ENCODE peak calls at places on chromosome X, in ten cellular contexts. U, F, N, P, X, E, H, K, G and C are unnamed samples.

GRCh38 chrX:41781500-41781899 is 57.5 kb downstream of the GPR82 start:
- DNase-seq in P (peak), E (no peak), K (no peak), F (no peak), H (peak), G (peak), X (peak), N (peak), U (no peak), C (peak)

GRCh38 chrX:11129546-11129945 is 18.4 kb downstream of the HCCS start:
- DNase-seq in E (no peak), K (no peak), F (no peak), G (no peak), X (no peak), U (no peak), H (no peak), N (no peak), P (no peak), C (no peak)

GRCh38 chrX:17802756-17803155 is 58.3 kb downstream of the RAI2 start:
- DNase-seq in P (no peak), X (no peak), N (no peak), K (no peak), U (no peak), E (no peak), G (no peak), H (no peak), F (no peak), C (no peak)

GRCh38 chrX:39541881-39542280 is 555.9 kb downstream of the BCOR start:
- DNase-seq in P (no peak), F (no peak), E (no peak), U (no peak), K (no peak), X (no peak), G (no peak), H (no peak), N (no peak), C (no peak)

GRCh38 chrX:135384161-135384836 is 37.4 kb upstream of the SMIM10L2A start:
- DNase-seq in P (no peak), G (no peak), X (no peak), K (peak), U (no peak), F (no peak), E (no peak), N (no peak), H (no peak), C (no peak)

GRCh38 chrX:102765794-102766193 is 45.3 kb downstream of the GPRASP3 start:
- DNase-seq in K (no peak), F (no peak), H (peak), G (no peak), P (no peak), U (no peak), N (peak), E (no peak), X (peak), C (peak)

GRCh38 chrX:38220024-38220935 is at the start of gene SRPX:
- DNase-seq in P (no peak), F (no peak), H (peak), N (peak), E (no peak), G (no peak), U (no peak), X (peak), K (peak), C (peak)

GRCh38 chrX:96464880-96465558 is 219.6 kb upstream of the DIAPH2 start:
- DNase-seq in E (no peak), U (no peak), G (peak), F (no peak), K (no peak), H (no peak), P (no peak), N (no peak), X (no peak), C (no peak)

GRCh38 chrX:13495232-13495631 is 74.2 kb upstream of the EGFL6 start:
- DNase-seq in U (no peak), P (no peak), G (no peak), F (no peak), E (no peak), H (no peak), K (no peak), X (no peak), N (no peak), C (no peak)

GRCh38 chrX:53049127-53049517 is 533 bp downstream of the GPR173 start:
- DNase-seq in G (no peak), U (no peak), K (no peak), P (no peak), H (no peak), N (peak), F (no peak), E (no peak), X (no peak), C (no peak)